ENCODE peak calls at places on chromosomes 7 and 10, in nine cellular contexts. One of them, this sample, is unnamed. For H3K27me3, the result is how much of the 10 kb centered on the place peaks cover.

GRCh38 chr10:86872757-86873156 is 84.7 kb downstream of the MMRN2 start:
- DNase-seq in cardiac muscle cell: peak
- DNase-seq in K562: no peak
- DNase-seq in pancreas: no peak
- DNase-seq in psoas muscle: no peak
- DNase-seq in fibroblast of lung: peak
- DNase-seq in gastrocnemius medialis: peak
- DNase-seq in suprapubic skin: no peak
- DNase-seq in brain microvascular endothelial cell: peak
- DNase-seq in this sample: no peak

GRCh38 chr7:14630048-14630447 is 272.5 kb downstream of the DGKB start:
- DNase-seq in suprapubic skin: no peak
- DNase-seq in brain microvascular endothelial cell: no peak
- DNase-seq in K562: no peak
- DNase-seq in fibroblast of lung: no peak
- DNase-seq in cardiac muscle cell: no peak
- DNase-seq in gastrocnemius medialis: no peak
- DNase-seq in pancreas: no peak
- DNase-seq in psoas muscle: no peak
- DNase-seq in this sample: no peak

GRCh38 chr7:33905389-33906032 is at the start of gene BMPER:
- DNase-seq in gastrocnemius medialis: no peak
- DNase-seq in K562: no peak
- DNase-seq in cardiac muscle cell: no peak
- DNase-seq in suprapubic skin: no peak
- DNase-seq in fibroblast of lung: peak
- DNase-seq in brain microvascular endothelial cell: no peak
- DNase-seq in pancreas: peak
- DNase-seq in psoas muscle: peak
- DNase-seq in this sample: peak

GRCh38 chr10:3239066-3239919 is 66.7 kb upstream of the PITRM1 start:
- DNase-seq in psoas muscle: peak
- DNase-seq in K562: peak
- DNase-seq in gastrocnemius medialis: peak
- DNase-seq in pancreas: peak
- DNase-seq in brain microvascular endothelial cell: peak
- DNase-seq in fibroblast of lung: peak
- DNase-seq in cardiac muscle cell: peak
- DNase-seq in suprapubic skin: no peak
- DNase-seq in this sample: peak

GRCh38 chr10:28120795-28121194 is 121.9 kb upstream of the ODAD2 start:
- DNase-seq in gastrocnemius medialis: no peak
- DNase-seq in cardiac muscle cell: no peak
- DNase-seq in K562: no peak
- DNase-seq in suprapubic skin: no peak
- DNase-seq in brain microvascular endothelial cell: no peak
- DNase-seq in psoas muscle: no peak
- DNase-seq in pancreas: no peak
- DNase-seq in fibroblast of lung: no peak
- DNase-seq in this sample: no peak

GRCh38 chr10:33122014-33122788 is 164.2 kb upstream of the ITGB1 start:
- DNase-seq in gastrocnemius medialis: no peak
- DNase-seq in fibroblast of lung: peak
- DNase-seq in cardiac muscle cell: peak
- DNase-seq in pancreas: no peak
- DNase-seq in brain microvascular endothelial cell: peak
- DNase-seq in suprapubic skin: no peak
- DNase-seq in psoas muscle: no peak
- DNase-seq in K562: no peak
- DNase-seq in this sample: no peak

GRCh38 chr7:120993011-120993574 is 4.6 kb downstream of the CPED1 start:
- DNase-seq in K562: no peak
- DNase-seq in pancreas: no peak
- DNase-seq in fibroblast of lung: no peak
- DNase-seq in cardiac muscle cell: no peak
- DNase-seq in gastrocnemius medialis: no peak
- DNase-seq in psoas muscle: no peak
- DNase-seq in suprapubic skin: no peak
- DNase-seq in brain microvascular endothelial cell: no peak
- DNase-seq in this sample: no peak

GRCh38 chr10:73950569-73950968 is 39.6 kb downstream of the PLAU start:
- DNase-seq in psoas muscle: no peak
- DNase-seq in pancreas: no peak
- DNase-seq in brain microvascular endothelial cell: no peak
- DNase-seq in fibroblast of lung: no peak
- DNase-seq in cardiac muscle cell: no peak
- DNase-seq in K562: no peak
- DNase-seq in suprapubic skin: no peak
- DNase-seq in gastrocnemius medialis: no peak
- DNase-seq in this sample: peak

GRCh38 chr10:5811387-5811821 is 1.8 kb downstream of the GDI2 start:
- DNase-seq in suprapubic skin: peak
- DNase-seq in cardiac muscle cell: peak
- DNase-seq in pancreas: no peak
- DNase-seq in brain microvascular endothelial cell: no peak
- DNase-seq in K562: peak
- DNase-seq in psoas muscle: no peak
- DNase-seq in gastrocnemius medialis: no peak
- DNase-seq in fibroblast of lung: peak
- DNase-seq in this sample: no peak

GRCh38 chr10:35237766-35238512 is 98.4 kb upstream of the CCNY start:
- DNase-seq in fibroblast of lung: no peak
- DNase-seq in brain microvascular endothelial cell: no peak
- DNase-seq in suprapubic skin: no peak
- DNase-seq in psoas muscle: no peak
- DNase-seq in cardiac muscle cell: no peak
- DNase-seq in K562: no peak
- DNase-seq in pancreas: no peak
- DNase-seq in gastrocnemius medialis: no peak
- DNase-seq in this sample: no peak

GRCh38 chr7:42128703-42129102 is 108.3 kb downstream of the GLI3 start:
- DNase-seq in psoas muscle: no peak
- DNase-seq in K562: peak
- DNase-seq in suprapubic skin: no peak
- DNase-seq in pancreas: no peak
- DNase-seq in cardiac muscle cell: peak
- DNase-seq in fibroblast of lung: peak
- DNase-seq in gastrocnemius medialis: no peak
- DNase-seq in brain microvascular endothelial cell: no peak
- DNase-seq in this sample: peak
- H3K4me3 ChIP-seq in psoas muscle: no peak
- H3K4me3 ChIP-seq in K562: no peak
- H3K4me3 ChIP-seq in suprapubic skin: no peak
- H3K4me3 ChIP-seq in pancreas: no peak
- H3K4me3 ChIP-seq in cardiac muscle cell: no peak
- H3K4me3 ChIP-seq in fibroblast of lung: no peak
- H3K4me3 ChIP-seq in gastrocnemius medialis: no peak
- H3K4me3 ChIP-seq in brain microvascular endothelial cell: no peak
- H3K4me3 ChIP-seq in this sample: no peak

DNA sequence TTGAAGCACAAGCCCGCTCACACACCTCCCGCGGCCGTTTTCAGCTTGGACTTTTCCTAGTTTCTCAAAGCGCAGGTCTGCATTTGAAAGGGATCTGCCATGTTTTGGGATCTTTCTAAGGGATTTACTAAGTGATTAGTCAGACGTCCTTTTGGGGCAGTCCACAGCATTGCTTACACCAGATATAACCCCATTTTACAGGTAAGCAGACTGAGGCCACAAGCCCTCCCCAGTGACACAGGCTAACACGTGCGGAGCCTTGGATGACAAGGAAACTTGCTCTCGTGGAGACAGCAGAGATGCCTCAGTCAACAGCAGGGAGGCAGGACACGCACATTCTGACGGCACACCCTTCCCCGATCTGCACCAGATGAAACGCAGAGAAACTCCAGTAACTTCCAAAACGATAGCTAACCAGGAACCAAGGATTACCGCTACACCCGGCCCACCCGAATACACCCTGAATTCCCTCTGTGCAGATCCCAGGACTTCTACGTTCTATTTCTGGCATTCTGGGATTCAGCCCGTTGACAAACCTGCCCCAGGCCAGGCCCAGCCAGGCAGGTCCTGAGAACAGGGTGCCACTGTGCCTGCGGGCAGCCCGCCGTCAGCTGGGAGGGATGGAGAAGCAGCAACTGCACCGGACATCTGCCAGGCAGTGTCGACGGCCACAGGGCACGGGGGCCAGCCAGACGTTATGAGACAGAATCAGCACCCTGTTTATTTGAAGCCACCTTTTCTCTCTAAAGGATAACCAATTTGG is 27.9 kb downstream of the FOXL3 start:
- DNase-seq in brain microvascular endothelial cell: no peak
- DNase-seq in fibroblast of lung: no peak
- DNase-seq in gastrocnemius medialis: no peak
- DNase-seq in K562: no peak
- DNase-seq in suprapubic skin: no peak
- DNase-seq in psoas muscle: peak
- DNase-seq in pancreas: no peak
- DNase-seq in cardiac muscle cell: no peak
- DNase-seq in this sample: no peak
- H3K27me3 ChIP-seq in brain microvascular endothelial cell: under half
- H3K27me3 ChIP-seq in fibroblast of lung: under half
- H3K27me3 ChIP-seq in gastrocnemius medialis: under half
- H3K27me3 ChIP-seq in K562: under half
- H3K27me3 ChIP-seq in suprapubic skin: under half
- H3K27me3 ChIP-seq in psoas muscle: half or more
- H3K27me3 ChIP-seq in pancreas: under half
- H3K27me3 ChIP-seq in cardiac muscle cell: under half
- H3K27me3 ChIP-seq in this sample: under half

DNA sequence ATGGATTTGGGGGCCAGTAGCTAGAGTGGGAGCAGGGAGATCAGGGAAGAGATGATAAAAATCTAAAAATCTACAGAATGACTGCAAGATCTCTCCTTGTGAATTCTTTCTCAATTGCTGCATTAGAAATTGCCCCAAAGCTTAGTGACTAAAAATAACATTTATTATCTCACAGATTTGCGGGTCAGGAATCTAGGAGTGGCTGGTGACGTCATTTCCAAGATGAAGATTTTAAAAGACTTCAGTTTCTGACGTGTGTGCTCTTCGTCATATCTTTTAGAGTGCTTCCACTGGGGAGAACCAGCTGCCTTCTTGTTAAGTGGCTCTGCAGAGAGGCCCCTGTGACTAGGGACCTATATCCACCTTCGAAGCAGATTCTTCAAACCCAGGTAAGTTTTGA is 112.6 kb downstream of the DGKI start:
- DNase-seq in gastrocnemius medialis: no peak
- DNase-seq in psoas muscle: no peak
- DNase-seq in cardiac muscle cell: peak
- DNase-seq in pancreas: no peak
- DNase-seq in suprapubic skin: no peak
- DNase-seq in brain microvascular endothelial cell: peak
- DNase-seq in fibroblast of lung: peak
- DNase-seq in K562: no peak
- DNase-seq in this sample: no peak
- H3K4me3 ChIP-seq in gastrocnemius medialis: no peak
- H3K4me3 ChIP-seq in psoas muscle: no peak
- H3K4me3 ChIP-seq in cardiac muscle cell: no peak
- H3K4me3 ChIP-seq in pancreas: no peak
- H3K4me3 ChIP-seq in suprapubic skin: no peak
- H3K4me3 ChIP-seq in brain microvascular endothelial cell: no peak
- H3K4me3 ChIP-seq in fibroblast of lung: no peak
- H3K4me3 ChIP-seq in K562: no peak
- H3K4me3 ChIP-seq in this sample: no peak

DNA sequence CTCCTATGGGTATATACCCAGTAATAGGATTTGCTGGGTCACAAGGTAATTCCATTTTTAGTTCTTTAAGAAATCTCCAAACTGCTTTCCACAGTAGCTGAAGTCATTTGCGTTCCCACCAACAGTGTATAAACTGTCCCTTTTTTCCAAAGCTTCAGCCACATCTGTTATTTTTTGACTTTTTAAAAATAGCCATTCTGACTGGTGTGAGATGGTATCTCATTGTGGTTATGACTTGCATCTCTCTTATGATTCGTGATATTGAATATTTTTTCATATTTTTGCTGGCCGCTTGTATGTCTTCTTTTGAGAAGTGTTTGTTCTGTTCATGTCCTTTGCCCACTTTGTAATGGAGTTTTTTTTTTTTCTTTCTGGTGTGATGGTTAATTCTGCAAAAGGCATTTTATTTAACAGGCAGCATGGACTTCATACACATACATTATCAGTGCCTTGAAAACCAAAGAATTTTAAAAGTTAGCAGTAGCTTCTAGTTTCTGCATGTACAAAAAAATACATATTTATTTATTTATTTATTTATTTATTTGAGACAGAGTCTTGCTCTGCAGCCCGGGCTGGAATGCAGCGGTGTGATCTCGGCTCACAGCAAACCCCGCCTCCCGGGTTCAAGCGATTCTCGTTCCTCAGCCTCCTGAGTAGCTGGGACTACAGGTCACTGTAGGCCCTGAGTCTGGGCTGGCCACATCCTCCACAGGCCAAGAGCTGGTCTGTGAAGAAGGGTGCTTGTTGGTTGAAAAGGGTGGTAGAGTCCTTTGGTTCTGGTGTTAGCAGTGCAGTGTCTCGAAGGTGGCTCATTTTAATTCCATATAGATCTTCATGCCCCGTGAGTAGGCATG is 32.3 kb downstream of the AGR3 start:
- DNase-seq in K562: no peak
- DNase-seq in brain microvascular endothelial cell: no peak
- DNase-seq in suprapubic skin: no peak
- DNase-seq in pancreas: no peak
- DNase-seq in gastrocnemius medialis: no peak
- DNase-seq in psoas muscle: no peak
- DNase-seq in fibroblast of lung: no peak
- DNase-seq in cardiac muscle cell: no peak
- DNase-seq in this sample: no peak
- H3K27me3 ChIP-seq in K562: under half
- H3K27me3 ChIP-seq in brain microvascular endothelial cell: under half
- H3K27me3 ChIP-seq in suprapubic skin: under half
- H3K27me3 ChIP-seq in pancreas: under half
- H3K27me3 ChIP-seq in gastrocnemius medialis: under half
- H3K27me3 ChIP-seq in psoas muscle: under half
- H3K27me3 ChIP-seq in fibroblast of lung: under half
- H3K27me3 ChIP-seq in cardiac muscle cell: under half
- H3K27me3 ChIP-seq in this sample: under half

GRCh38 chr7:30913821-30914515 is 2.3 kb downstream of the AQP1 start:
- DNase-seq in brain microvascular endothelial cell: no peak
- DNase-seq in pancreas: no peak
- DNase-seq in suprapubic skin: no peak
- DNase-seq in cardiac muscle cell: no peak
- DNase-seq in fibroblast of lung: no peak
- DNase-seq in gastrocnemius medialis: no peak
- DNase-seq in psoas muscle: no peak
- DNase-seq in K562: peak
- DNase-seq in this sample: no peak
- H3K4me3 ChIP-seq in brain microvascular endothelial cell: no peak
- H3K4me3 ChIP-seq in pancreas: peak
- H3K4me3 ChIP-seq in suprapubic skin: peak
- H3K4me3 ChIP-seq in cardiac muscle cell: no peak
- H3K4me3 ChIP-seq in fibroblast of lung: no peak
- H3K4me3 ChIP-seq in gastrocnemius medialis: peak
- H3K4me3 ChIP-seq in psoas muscle: peak
- H3K4me3 ChIP-seq in K562: no peak
- H3K4me3 ChIP-seq in this sample: no peak

GRCh38 chr7:87404674-87405073 is 59.2 kb downstream of the CROT start:
- DNase-seq in psoas muscle: no peak
- DNase-seq in suprapubic skin: no peak
- DNase-seq in fibroblast of lung: peak
- DNase-seq in cardiac muscle cell: peak
- DNase-seq in pancreas: no peak
- DNase-seq in gastrocnemius medialis: no peak
- DNase-seq in K562: no peak
- DNase-seq in brain microvascular endothelial cell: no peak
- DNase-seq in this sample: no peak
- H3K27me3 ChIP-seq in psoas muscle: under half
- H3K27me3 ChIP-seq in suprapubic skin: under half
- H3K27me3 ChIP-seq in fibroblast of lung: under half
- H3K27me3 ChIP-seq in cardiac muscle cell: under half
- H3K27me3 ChIP-seq in pancreas: under half
- H3K27me3 ChIP-seq in gastrocnemius medialis: under half
- H3K27me3 ChIP-seq in K562: under half
- H3K27me3 ChIP-seq in brain microvascular endothelial cell: under half
- H3K27me3 ChIP-seq in this sample: under half